ENCODE peak calls at places on chromosome 9, in nine cellular contexts. Z is substantia nigra; Q is IMR-90; O is T-helper 9 cell; J is GM10248; X is naive thymus-derived CD4-positive, alpha-beta T cell; C is activated naive CD8-positive, alpha-beta T cell treated with anti-CD3 and anti-CD28 coated beads, Interleukin-2, amount 50 U/mL, for 24 hours; A is naive thymus-derived CD8-positive, alpha-beta T cell; D is cardiac muscle cell. R is an unnamed sample.

GRCh38 chr9:114169029-114169939 is 13.9 kb downstream of the COL27A1 start:
- DNase-seq in Z (no peak), Q (peak), O (no peak), J (no peak), X (no peak), C (no peak), A (no peak), D (no peak), R (peak)

GRCh38 chr9:136665704-136666363 is 3.1 kb downstream of the EGFL7 start:
- DNase-seq in Z (no peak), Q (no peak), O (no peak), J (no peak), X (no peak), C (peak), A (no peak), D (peak), R (no peak)

GRCh38 chr9:35733109-35733541 is 659 bp downstream of the CREB3 start:
- DNase-seq in Z (no peak), Q (peak), O (no peak), J (peak), X (no peak), C (no peak), A (peak), D (peak), R (peak)

GRCh38 chr9:113011911-113012381 is at the start of gene ZNF883:
- DNase-seq in Z (peak), Q (peak), O (no peak), J (peak), X (peak), C (peak), A (peak), D (peak), R (peak)

GRCh38 chr9:38018230-38018963 is 50.6 kb downstream of the SHB start:
- DNase-seq in Z (no peak), Q (no peak), O (no peak), J (no peak), X (no peak), C (no peak), A (no peak), D (no peak), R (no peak)

GRCh38 chr9:128733256-128733655 is 9.3 kb upstream of the ZDHHC12 start:
- DNase-seq in Z (no peak), Q (peak), O (no peak), J (no peak), X (no peak), C (peak), A (no peak), D (peak), R (peak)

GRCh38 chr9:37531699-37532098 is 44.5 kb downstream of the FBXO10 start:
- DNase-seq in Z (no peak), Q (no peak), O (peak), J (no peak), X (no peak), C (no peak), A (no peak), D (no peak), R (no peak)

GRCh38 chr9:130320697-130321080 is 55.1 kb downstream of the HMCN2 start:
- DNase-seq in Z (no peak), Q (no peak), O (no peak), J (no peak), X (no peak), C (peak), A (no peak), D (peak), R (no peak)

GRCh38 chr9:136851941-136852663 is at the start of gene MAMDC4:
- DNase-seq in Z (no peak), Q (no peak), O (no peak), J (no peak), X (no peak), C (no peak), A (no peak), D (no peak), R (no peak)

GRCh38 chr9:74810200-74810599 is 77.5 kb downstream of the TRPM6 start:
- DNase-seq in Z (no peak), Q (no peak), O (no peak), J (no peak), X (no peak), C (no peak), A (no peak), D (no peak), R (no peak)

GRCh38 chr9:92486371-92486770 is 4.1 kb upstream of the ASPN start:
- DNase-seq in Z (no peak), Q (no peak), O (no peak), J (no peak), X (no peak), C (no peak), A (no peak), D (no peak), R (no peak)

GRCh38 chr9:100324594-100325200 is 28.0 kb downstream of the TEX10 start:
- DNase-seq in Z (no peak), Q (peak), O (no peak), J (peak), X (peak), C (no peak), A (peak), D (peak), R (peak)

R was measured in iris pigment epithelial cell.